ENCODE peak calls at places on chromosomes 2 and 18, in nine cellular contexts. One of them, this sample, is unnamed. For H3K4me1, the result is how much of the 10 kb centered on the place peaks cover.

GRCh38 chr2:50922506-50922905 is 109.4 kb downstream of the NRXN1 start:
- DNase-seq in fibroblast of lung: no peak
- DNase-seq in GM23338: no peak
- DNase-seq in neural progenitor cell: no peak
- DNase-seq in hepatocyte: no peak
- DNase-seq in tibial artery: no peak
- DNase-seq in H9: no peak
- DNase-seq in suprapubic skin: no peak
- DNase-seq in IMR-90: no peak
- DNase-seq in this sample: no peak

GRCh38 chr2:49291619-49292018 is 137.3 kb upstream of the FSHR start:
- DNase-seq in fibroblast of lung: no peak
- DNase-seq in GM23338: peak
- DNase-seq in neural progenitor cell: no peak
- DNase-seq in hepatocyte: no peak
- DNase-seq in tibial artery: no peak
- DNase-seq in H9: no peak
- DNase-seq in suprapubic skin: no peak
- DNase-seq in IMR-90: no peak
- DNase-seq in this sample: no peak

GRCh38 chr2:183260527-183260926 is 136.3 kb downstream of the NUP35 start:
- DNase-seq in fibroblast of lung: no peak
- DNase-seq in GM23338: no peak
- DNase-seq in neural progenitor cell: no peak
- DNase-seq in hepatocyte: no peak
- DNase-seq in tibial artery: no peak
- DNase-seq in H9: no peak
- DNase-seq in suprapubic skin: no peak
- DNase-seq in IMR-90: no peak
- DNase-seq in this sample: no peak

GRCh38 chr18:49018961-49019445 is 68.2 kb upstream of the SMAD7 start:
- DNase-seq in fibroblast of lung: no peak
- DNase-seq in GM23338: no peak
- DNase-seq in neural progenitor cell: no peak
- DNase-seq in hepatocyte: no peak
- DNase-seq in tibial artery: no peak
- DNase-seq in H9: no peak
- DNase-seq in suprapubic skin: peak
- DNase-seq in IMR-90: no peak
- DNase-seq in this sample: no peak

GRCh38 chr18:24793742-24794141 is 333.3 kb downstream of the HRH4 start:
- DNase-seq in fibroblast of lung: no peak
- DNase-seq in GM23338: no peak
- DNase-seq in neural progenitor cell: no peak
- DNase-seq in hepatocyte: no peak
- DNase-seq in tibial artery: no peak
- DNase-seq in H9: no peak
- DNase-seq in suprapubic skin: no peak
- DNase-seq in IMR-90: peak
- DNase-seq in this sample: no peak

GRCh38 chr2:43402002-43402401 is 175.6 kb upstream of the ZFP36L2 start:
- DNase-seq in fibroblast of lung: no peak
- DNase-seq in GM23338: no peak
- DNase-seq in neural progenitor cell: no peak
- DNase-seq in hepatocyte: no peak
- DNase-seq in tibial artery: no peak
- DNase-seq in H9: no peak
- DNase-seq in suprapubic skin: no peak
- DNase-seq in IMR-90: no peak
- DNase-seq in this sample: no peak

GRCh38 chr2:136005462-136006205 is 20.2 kb upstream of the DARS1 start:
- DNase-seq in fibroblast of lung: peak
- DNase-seq in GM23338: no peak
- DNase-seq in neural progenitor cell: no peak
- DNase-seq in hepatocyte: no peak
- DNase-seq in tibial artery: no peak
- DNase-seq in H9: no peak
- DNase-seq in suprapubic skin: no peak
- DNase-seq in IMR-90: peak
- DNase-seq in this sample: no peak

GRCh38 chr2:107020386-107020785 is 134.4 kb upstream of the ST6GAL2 start:
- DNase-seq in fibroblast of lung: no peak
- DNase-seq in GM23338: no peak
- DNase-seq in neural progenitor cell: no peak
- DNase-seq in hepatocyte: no peak
- DNase-seq in tibial artery: no peak
- DNase-seq in H9: no peak
- DNase-seq in suprapubic skin: no peak
- DNase-seq in IMR-90: no peak
- DNase-seq in this sample: no peak

GRCh38 chr2:68391869-68392268 is 26.8 kb downstream of the PLEK start:
- DNase-seq in fibroblast of lung: no peak
- DNase-seq in GM23338: no peak
- DNase-seq in neural progenitor cell: no peak
- DNase-seq in hepatocyte: no peak
- DNase-seq in tibial artery: no peak
- DNase-seq in H9: no peak
- DNase-seq in suprapubic skin: no peak
- DNase-seq in IMR-90: no peak
- DNase-seq in this sample: no peak

GRCh38 chr2:68799138-68799537 is 64.5 kb downstream of the ARHGAP25 start:
- DNase-seq in fibroblast of lung: no peak
- DNase-seq in GM23338: no peak
- DNase-seq in neural progenitor cell: no peak
- DNase-seq in hepatocyte: no peak
- DNase-seq in tibial artery: no peak
- DNase-seq in H9: no peak
- DNase-seq in suprapubic skin: no peak
- DNase-seq in IMR-90: no peak
- DNase-seq in this sample: no peak

GRCh38 chr2:117942551-117942950 is 71.3 kb downstream of the CCDC93 start:
- DNase-seq in fibroblast of lung: no peak
- DNase-seq in GM23338: no peak
- DNase-seq in neural progenitor cell: no peak
- DNase-seq in hepatocyte: no peak
- DNase-seq in tibial artery: no peak
- DNase-seq in H9: no peak
- DNase-seq in suprapubic skin: no peak
- DNase-seq in IMR-90: no peak
- DNase-seq in this sample: no peak

GRCh38 chr2:238861766-238862315 is 14.0 kb downstream of the TWIST2 start:
- DNase-seq in fibroblast of lung: no peak
- DNase-seq in GM23338: no peak
- DNase-seq in neural progenitor cell: no peak
- DNase-seq in hepatocyte: no peak
- DNase-seq in tibial artery: no peak
- DNase-seq in H9: no peak
- DNase-seq in suprapubic skin: peak
- DNase-seq in IMR-90: no peak
- DNase-seq in this sample: peak

GRCh38 chr2:137155351-137156104 is 390.2 kb downstream of the THSD7B start:
- DNase-seq in fibroblast of lung: peak
- DNase-seq in GM23338: no peak
- DNase-seq in neural progenitor cell: no peak
- DNase-seq in hepatocyte: no peak
- DNase-seq in tibial artery: no peak
- DNase-seq in H9: no peak
- DNase-seq in suprapubic skin: no peak
- DNase-seq in IMR-90: no peak
- DNase-seq in this sample: no peak

GRCh38 chr18:35693829-35694228 is 112.3 kb downstream of the GALNT1 start:
- DNase-seq in fibroblast of lung: no peak
- DNase-seq in GM23338: no peak
- DNase-seq in neural progenitor cell: no peak
- DNase-seq in hepatocyte: no peak
- DNase-seq in tibial artery: no peak
- DNase-seq in H9: no peak
- DNase-seq in suprapubic skin: no peak
- DNase-seq in IMR-90: no peak
- DNase-seq in this sample: no peak

GRCh38 chr2:70560040-70560439 is 6.4 kb upstream of the TGFA start:
- DNase-seq in fibroblast of lung: no peak
- DNase-seq in GM23338: no peak
- DNase-seq in neural progenitor cell: no peak
- DNase-seq in hepatocyte: no peak
- DNase-seq in tibial artery: no peak
- DNase-seq in H9: no peak
- DNase-seq in suprapubic skin: no peak
- DNase-seq in IMR-90: no peak
- DNase-seq in this sample: no peak

GRCh38 chr2:30234180-30234971 is 3.0 kb downstream of the LBH start:
- DNase-seq in fibroblast of lung: peak
- DNase-seq in GM23338: peak
- DNase-seq in neural progenitor cell: peak
- DNase-seq in hepatocyte: peak
- DNase-seq in tibial artery: peak
- DNase-seq in H9: no peak
- DNase-seq in suprapubic skin: no peak
- DNase-seq in IMR-90: peak
- DNase-seq in this sample: peak

GRCh38 chr2:28649481-28650260 is 102.0 kb upstream of the PPP1CB start:
- DNase-seq in fibroblast of lung: no peak
- DNase-seq in GM23338: no peak
- DNase-seq in neural progenitor cell: no peak
- DNase-seq in hepatocyte: no peak
- DNase-seq in tibial artery: no peak
- DNase-seq in H9: no peak
- DNase-seq in suprapubic skin: no peak
- DNase-seq in IMR-90: peak
- DNase-seq in this sample: no peak

GRCh38 chr2:23662941-23663729 is 263.8 kb downstream of the ATAD2B start:
- DNase-seq in fibroblast of lung: no peak
- DNase-seq in GM23338: peak
- DNase-seq in neural progenitor cell: no peak
- DNase-seq in hepatocyte: no peak
- DNase-seq in tibial artery: no peak
- DNase-seq in H9: no peak
- DNase-seq in suprapubic skin: no peak
- DNase-seq in IMR-90: no peak
- DNase-seq in this sample: no peak

GRCh38 chr2:69012310-69013122 is 463 bp upstream of the ANTXR1 start:
- DNase-seq in fibroblast of lung: peak
- DNase-seq in GM23338: peak
- DNase-seq in neural progenitor cell: peak
- DNase-seq in hepatocyte: peak
- DNase-seq in tibial artery: peak
- DNase-seq in H9: no peak
- DNase-seq in suprapubic skin: peak
- DNase-seq in IMR-90: peak
- DNase-seq in this sample: peak

GRCh38 chr2:239594772-239595608 is 194.2 kb upstream of the HDAC4 start:
- DNase-seq in fibroblast of lung: no peak
- DNase-seq in GM23338: no peak
- DNase-seq in neural progenitor cell: no peak
- DNase-seq in hepatocyte: no peak
- DNase-seq in tibial artery: no peak
- DNase-seq in H9: peak
- DNase-seq in suprapubic skin: peak
- DNase-seq in IMR-90: no peak
- DNase-seq in this sample: no peak

GRCh38 chr18:58025733-58026132 is 18.3 kb upstream of the NEDD4L start:
- DNase-seq in fibroblast of lung: peak
- DNase-seq in GM23338: no peak
- DNase-seq in neural progenitor cell: no peak
- DNase-seq in hepatocyte: no peak
- DNase-seq in tibial artery: no peak
- DNase-seq in H9: no peak
- DNase-seq in suprapubic skin: no peak
- DNase-seq in IMR-90: peak
- DNase-seq in this sample: no peak

GRCh38 chr2:84687498-84688149 is 171.3 kb downstream of the DNAH6 start:
- DNase-seq in fibroblast of lung: no peak
- DNase-seq in GM23338: no peak
- DNase-seq in neural progenitor cell: no peak
- DNase-seq in hepatocyte: no peak
- DNase-seq in tibial artery: no peak
- DNase-seq in H9: no peak
- DNase-seq in suprapubic skin: no peak
- DNase-seq in IMR-90: no peak
- DNase-seq in this sample: no peak

GRCh38 chr2:237673130-237673921 is 45.9 kb downstream of the LRRFIP1 start:
- DNase-seq in fibroblast of lung: peak
- DNase-seq in GM23338: peak
- DNase-seq in neural progenitor cell: peak
- DNase-seq in hepatocyte: peak
- DNase-seq in tibial artery: peak
- DNase-seq in H9: peak
- DNase-seq in suprapubic skin: peak
- DNase-seq in IMR-90: peak
- DNase-seq in this sample: peak
- H3K4me1 ChIP-seq in fibroblast of lung: under half
- H3K4me1 ChIP-seq in GM23338: under half
- H3K4me1 ChIP-seq in neural progenitor cell: under half
- H3K4me1 ChIP-seq in hepatocyte: under half
- H3K4me1 ChIP-seq in tibial artery: half or more
- H3K4me1 ChIP-seq in H9: under half
- H3K4me1 ChIP-seq in suprapubic skin: half or more
- H3K4me1 ChIP-seq in IMR-90: under half
- H3K4me1 ChIP-seq in this sample: under half

GRCh38 chr2:66661253-66662173 is 226.6 kb downstream of the MEIS1 start:
- DNase-seq in fibroblast of lung: no peak
- DNase-seq in GM23338: no peak
- DNase-seq in neural progenitor cell: no peak
- DNase-seq in hepatocyte: no peak
- DNase-seq in tibial artery: no peak
- DNase-seq in H9: no peak
- DNase-seq in suprapubic skin: no peak
- DNase-seq in IMR-90: no peak
- DNase-seq in this sample: no peak
- TF ChIP-seq CTCF in fibroblast of lung: no peak
- TF ChIP-seq CTCF in GM23338: no peak
- TF ChIP-seq CTCF in neural progenitor cell: no peak
- TF ChIP-seq CTCF in hepatocyte: no peak
- TF ChIP-seq CTCF in tibial artery: no peak
- TF ChIP-seq CTCF in H9: no peak
- TF ChIP-seq CTCF in suprapubic skin: no peak
- TF ChIP-seq CTCF in IMR-90: no peak
- TF ChIP-seq CTCF in this sample: no peak

GRCh38 chr2:168494190-168494711 is 38.2 kb downstream of the CERS6 start:
- DNase-seq in fibroblast of lung: peak
- DNase-seq in GM23338: peak
- DNase-seq in neural progenitor cell: peak
- DNase-seq in hepatocyte: peak
- DNase-seq in tibial artery: no peak
- DNase-seq in H9: peak
- DNase-seq in suprapubic skin: no peak
- DNase-seq in IMR-90: no peak
- DNase-seq in this sample: no peak
- H3K27ac ChIP-seq in fibroblast of lung: no peak
- H3K27ac ChIP-seq in GM23338: no peak
- H3K27ac ChIP-seq in neural progenitor cell: no peak
- H3K27ac ChIP-seq in hepatocyte: peak
- H3K27ac ChIP-seq in tibial artery: no peak
- H3K27ac ChIP-seq in H9: no peak
- H3K27ac ChIP-seq in suprapubic skin: no peak
- H3K27ac ChIP-seq in IMR-90: no peak
- H3K27ac ChIP-seq in this sample: no peak

GRCh38 chr2:200786423-200786822 is 25.3 kb upstream of the BZW1 start:
- DNase-seq in fibroblast of lung: peak
- DNase-seq in GM23338: no peak
- DNase-seq in neural progenitor cell: no peak
- DNase-seq in hepatocyte: no peak
- DNase-seq in tibial artery: no peak
- DNase-seq in H9: no peak
- DNase-seq in suprapubic skin: no peak
- DNase-seq in IMR-90: peak
- DNase-seq in this sample: no peak
- H3K4me1 ChIP-seq in fibroblast of lung: under half
- H3K4me1 ChIP-seq in GM23338: under half
- H3K4me1 ChIP-seq in neural progenitor cell: under half
- H3K4me1 ChIP-seq in hepatocyte: under half
- H3K4me1 ChIP-seq in tibial artery: under half
- H3K4me1 ChIP-seq in H9: under half
- H3K4me1 ChIP-seq in suprapubic skin: under half
- H3K4me1 ChIP-seq in IMR-90: under half
- H3K4me1 ChIP-seq in this sample: under half

This sample was measured in right atrium auricular region.